ENCODE peak calls at places on chromosomes 11 and 22, in five cellular contexts. O, D, B, Z and P are unnamed samples.

GRCh38 chr11:111173221-111173620 is 72.3 kb upstream of the POU2AF2 start:
- DNase-seq in O (no peak), D (no peak), B (no peak), Z (no peak), P (no peak)

GRCh38 chr11:75597636-75598035 is 35.6 kb downstream of the SERPINH1 start:
- DNase-seq in O (no peak), D (no peak), B (no peak), Z (peak), P (no peak)

GRCh38 chr11:94171693-94172440 is 43.2 kb downstream of the PANX1 start:
- DNase-seq in O (no peak), D (no peak), B (no peak), Z (peak), P (peak)

GRCh38 chr11:125211191-125211953 is 46.8 kb downstream of the PKNOX2 start:
- DNase-seq in O (no peak), D (no peak), B (no peak), Z (no peak), P (peak)

GRCh38 chr22:24153959-24154358 is 27.3 kb upstream of the SUSD2 start:
- DNase-seq in O (no peak), D (no peak), B (no peak), Z (no peak), P (no peak)

GRCh38 chr11:3157381-3158130 is 7.6 kb downstream of the OSBPL5 start:
- DNase-seq in O (no peak), D (peak), B (no peak), Z (no peak), P (no peak)

GRCh38 chr22:31160328-31160978 is 471 bp downstream of the RNF185 start:
- DNase-seq in O (no peak), D (peak), B (no peak), Z (no peak), P (no peak)

GRCh38 chr11:126391286-126391954 is 35.9 kb downstream of the ST3GAL4 start:
- DNase-seq in O (peak), D (no peak), B (no peak), Z (no peak), P (no peak)

GRCh38 chr11:66981976-66982578 is 7.0 kb downstream of the C11orf86 start:
- DNase-seq in O (peak), D (peak), B (peak), Z (peak), P (peak)

GRCh38 chr11:9596926-9597325 is 23.5 kb downstream of the WEE1 start:
- DNase-seq in O (no peak), D (no peak), B (no peak), Z (no peak), P (no peak)

GRCh38 chr11:77448269-77448668 is 25.6 kb downstream of the PAK1 start:
- DNase-seq in O (no peak), D (no peak), B (no peak), Z (no peak), P (no peak)

GRCh38 chr11:72735495-72736027 is 16.6 kb downstream of the ARAP1 start:
- DNase-seq in O (no peak), D (peak), B (no peak), Z (no peak), P (no peak)

GRCh38 chr11:34358258-34358665 is 452 bp upstream of the ABTB2 start:
- DNase-seq in O (peak), D (peak), B (no peak), Z (peak), P (no peak)

GRCh38 chr11:2857276-2857675 is 28.3 kb downstream of the CDKN1C start:
- DNase-seq in O (no peak), D (no peak), B (no peak), Z (no peak), P (no peak)

GRCh38 chr11:17263803-17264202 is 12.7 kb upstream of the NUCB2 start:
- DNase-seq in O (no peak), D (no peak), B (no peak), Z (no peak), P (no peak)

GRCh38 chr11:114399903-114400221 is 449 bp downstream of the C11orf71 start:
- DNase-seq in O (no peak), D (no peak), B (no peak), Z (peak), P (no peak)

GRCh38 chr11:65808744-65809341 is 22.0 kb downstream of the OVOL1 start:
- DNase-seq in O (no peak), D (no peak), B (no peak), Z (no peak), P (no peak)

GRCh38 chr22:30649430-30650007 is 13.9 kb downstream of the SLC35E4 start:
- DNase-seq in O (peak), D (no peak), B (peak), Z (no peak), P (peak)

GRCh38 chr11:61148016-61148640 is 13.1 kb downstream of the VPS37C start:
- DNase-seq in O (no peak), D (peak), B (no peak), Z (no peak), P (no peak)

GRCh38 chr11:75200531-75200930 is 40.0 kb upstream of the TPBGL start:
- DNase-seq in O (no peak), D (peak), B (no peak), Z (no peak), P (no peak)

GRCh38 chr11:36164522-36165250 is 124.5 kb downstream of the COMMD9 start:
- DNase-seq in O (no peak), D (no peak), B (no peak), Z (no peak), P (no peak)

GRCh38 chr11:20008870-20009644 is 151.2 kb downstream of the DBX1 start:
- DNase-seq in O (no peak), D (no peak), B (no peak), Z (no peak), P (no peak)

GRCh38 chr11:102312656-102313055 is 4.6 kb upstream of the BIRC3 start:
- DNase-seq in O (no peak), D (no peak), B (no peak), Z (no peak), P (no peak)

GRCh38 chr11:44833869-44834452 is 107.2 kb downstream of the TSPAN18 start:
- DNase-seq in O (no peak), D (no peak), B (no peak), Z (no peak), P (no peak)

GRCh38 chr11:62999649-63000048 is 14.9 kb upstream of the SLC22A6 start:
- DNase-seq in O (no peak), D (no peak), B (no peak), Z (no peak), P (no peak)

GRCh38 chr22:20131856-20132685 is 467 bp downstream of the ZDHHC8 start:
- DNase-seq in O (no peak), D (peak), B (no peak), Z (no peak), P (peak)

GRCh38 chr11:94882931-94883330 is 90.4 kb downstream of the CWC15 start:
- DNase-seq in O (no peak), D (no peak), B (no peak), Z (no peak), P (no peak)

GRCh38 chr11:37666960-37667359 is 1068.9 kb upstream of the RAG2 start:
- DNase-seq in O (no peak), D (no peak), B (no peak), Z (no peak), P (no peak)

GRCh38 chr11:75196426-75196825 is 44.1 kb upstream of the TPBGL start:
- DNase-seq in O (no peak), D (peak), B (no peak), Z (no peak), P (no peak)

GRCh38 chr11:1407668-1408067 is 17.9 kb downstream of the BRSK2 start:
- DNase-seq in O (no peak), D (no peak), B (no peak), Z (no peak), P (no peak)

GRCh38 chr11:78313181-78313788 is 104.3 kb downstream of the GAB2 start:
- DNase-seq in O (peak), D (no peak), B (no peak), Z (no peak), P (peak)

GRCh38 chr11:1706634-1707400 is 9.8 kb downstream of the KRTAP5-6 start:
- DNase-seq in O (no peak), D (no peak), B (no peak), Z (peak), P (no peak)

GRCh38 chr11:110069158-110069737 is 23.9 kb upstream of the ZC3H12C start:
- DNase-seq in O (peak), D (peak), B (no peak), Z (no peak), P (no peak)

GRCh38 chr11:32297629-32298028 is 137.7 kb downstream of the WT1 start:
- DNase-seq in O (no peak), D (no peak), B (no peak), Z (peak), P (no peak)

GRCh38 chr11:72864692-72865655 is 50.8 kb downstream of the ATG16L2 start:
- DNase-seq in O (no peak), D (no peak), B (no peak), Z (no peak), P (no peak)

GRCh38 chr11:64436025-64436424 is 77.1 kb downstream of the RPS6KA4 start:
- DNase-seq in O (no peak), D (peak), B (no peak), Z (no peak), P (no peak)

GRCh38 chr11:32213223-32213622 is 122.3 kb downstream of the RCN1 start:
- DNase-seq in O (no peak), D (no peak), B (no peak), Z (no peak), P (no peak)

GRCh38 chr11:47259178-47259977 is 1.6 kb downstream of the NR1H3 start:
- DNase-seq in O (no peak), D (no peak), B (no peak), Z (peak), P (peak)

GRCh38 chr11:119051440-119052162 is 5.4 kb downstream of the HYOU1 start:
- DNase-seq in O (no peak), D (no peak), B (no peak), Z (no peak), P (no peak)
- TF ChIP-seq POLR2A in O (no peak), D (no peak), B (no peak), Z (no peak), P (no peak)

GRCh38 chr11:123590296-123590912 is 64.0 kb downstream of the SCN3B start:
- DNase-seq in O (no peak), D (no peak), B (no peak), Z (peak), P (peak)
- TF ChIP-seq POLR2A in O (no peak), D (no peak), B (no peak), Z (no peak), P (peak)

DNA sequence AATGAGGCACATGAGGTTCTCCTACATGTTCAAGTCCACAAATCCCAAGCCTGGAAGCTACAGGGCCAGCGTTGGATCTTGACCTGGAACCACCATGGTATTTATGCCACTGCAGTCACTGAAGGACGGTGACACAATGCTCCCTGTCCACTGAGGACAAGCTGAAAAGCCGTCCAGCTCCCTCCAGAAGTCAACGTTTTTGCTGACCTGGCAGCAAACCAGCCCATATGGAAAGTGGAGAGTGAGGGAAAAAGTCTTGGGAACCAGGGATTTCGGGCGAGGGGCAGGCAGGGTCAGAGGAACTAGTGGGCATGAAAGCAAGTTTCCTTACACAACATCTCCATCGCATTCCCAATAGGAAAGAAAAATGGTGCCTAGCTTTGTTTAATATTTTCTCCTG is 33.3 kb downstream of the OPCML start:
- DNase-seq in O (no peak), D (no peak), B (no peak), Z (no peak), P (no peak)
- TF ChIP-seq POLR2A in O (no peak), D (no peak), B (no peak), Z (no peak), P (no peak)

GRCh38 chr11:57566564-57567209 is 785 bp downstream of the UBE2L6 start:
- DNase-seq in O (no peak), D (no peak), B (no peak), Z (no peak), P (no peak)

GRCh38 chr11:57567210-57567511 is 311 bp downstream of the UBE2L6 start:
- DNase-seq in O (no peak), D (peak), B (no peak), Z (no peak), P (no peak)

GRCh38 chr11:57566035-57566504 is 1.4 kb downstream of the UBE2L6 start:
- DNase-seq in O (no peak), D (no peak), B (no peak), Z (no peak), P (no peak)

GRCh38 chr11:57568330-57568766 is 876 bp upstream of the UBE2L6 start:
- DNase-seq in O (peak), D (peak), B (no peak), Z (no peak), P (no peak)

GRCh38 chr11:57567512-57568329 is at the start of gene UBE2L6:
- DNase-seq in O (peak), D (peak), B (peak), Z (peak), P (peak)
- TF ChIP-seq POLR2A in O (no peak), D (no peak), B (no peak), Z (peak), P (no peak)

DNA sequence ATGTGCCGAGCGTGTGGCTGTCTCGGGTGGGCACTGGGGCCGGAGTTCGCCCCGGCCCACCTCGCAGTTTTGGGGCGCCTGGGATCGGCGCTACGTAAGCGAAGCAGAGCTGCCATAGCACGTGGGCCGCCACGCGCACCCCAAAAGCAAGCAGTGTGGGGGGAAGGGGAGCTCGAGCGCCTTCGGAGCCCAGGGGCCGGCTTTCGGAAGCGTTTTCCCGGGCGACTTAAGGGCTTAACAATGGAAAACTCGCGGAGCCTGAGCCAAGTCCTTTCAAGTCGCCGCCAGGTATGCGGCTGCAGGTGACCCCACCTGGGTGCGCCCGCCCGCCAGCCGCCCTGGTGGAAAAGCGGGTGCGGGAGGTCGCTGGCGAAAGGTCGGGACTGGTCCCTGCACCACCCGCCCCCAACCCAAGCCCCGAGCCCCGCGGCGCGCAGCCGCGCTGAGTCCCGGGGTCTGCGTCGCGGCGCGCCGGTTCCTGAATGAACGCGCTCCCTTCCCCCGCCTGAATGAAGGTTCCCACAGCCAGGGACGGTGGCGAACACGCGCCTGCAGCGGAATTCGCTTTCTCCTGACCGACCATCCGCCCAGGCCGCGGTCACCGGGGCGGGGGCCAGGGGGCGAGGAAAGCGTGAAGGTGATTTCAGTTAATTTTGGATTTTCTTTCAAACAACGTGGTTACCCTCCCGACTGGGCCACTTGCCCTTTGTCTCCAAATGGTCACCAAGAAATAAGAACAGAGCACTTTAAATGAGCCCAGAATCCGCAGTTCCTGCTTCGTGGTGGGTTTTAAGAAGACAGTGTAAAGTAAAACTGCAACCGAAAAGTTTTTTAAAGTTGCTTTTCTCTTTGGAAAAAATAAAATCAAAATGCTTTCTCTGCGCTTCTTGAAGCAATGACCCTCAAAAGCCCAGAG is 2.7 kb upstream of the CCND1 start:
- DNase-seq in O (no peak), D (peak), B (no peak), Z (peak), P (peak)
- TF ChIP-seq POLR2A in O (no peak), D (no peak), B (no peak), Z (peak), P (no peak)

DNA sequence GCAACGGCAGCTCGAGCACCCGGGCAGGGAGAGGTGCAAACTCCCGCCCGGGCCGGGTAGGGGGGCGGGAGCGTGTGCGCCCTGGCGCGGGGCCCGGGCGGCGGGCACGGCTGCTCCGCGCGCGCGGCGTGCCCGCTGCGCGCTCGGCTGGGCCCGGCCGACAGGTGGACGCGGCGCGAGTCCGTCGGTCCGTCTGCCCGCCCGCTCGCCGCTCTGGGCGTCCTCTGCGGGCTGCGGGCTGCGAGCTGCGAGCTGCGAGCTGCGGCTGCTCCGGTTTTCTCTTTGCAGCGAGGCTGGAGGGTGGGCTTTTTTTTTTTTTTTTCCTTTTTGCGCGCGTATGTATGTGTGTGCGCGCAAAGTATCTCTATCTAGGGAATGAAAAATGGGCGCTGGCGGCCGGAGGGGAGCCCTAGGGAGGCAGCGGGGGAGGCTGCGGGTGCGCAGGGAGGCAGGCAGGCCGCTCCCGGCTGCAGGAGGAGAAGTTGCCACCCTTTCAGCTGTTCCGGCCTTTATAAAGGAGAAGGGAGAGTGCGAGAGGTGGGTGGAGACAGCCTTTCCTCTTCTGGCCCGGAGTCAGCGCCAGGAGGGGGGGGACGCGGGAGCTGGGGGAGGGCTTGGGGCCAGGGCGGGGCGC is at the start of gene PDGFB:
- DNase-seq in O (no peak), D (no peak), B (no peak), Z (no peak), P (no peak)
- TF ChIP-seq POLR2A in O (no peak), D (peak), B (peak), Z (peak), P (peak)

GRCh38 chr11:107565219-107565937 is at the start of gene ALKBH8:
- DNase-seq in O (peak), D (peak), B (peak), Z (peak), P (peak)
- TF ChIP-seq POLR2A in O (no peak), D (no peak), B (no peak), Z (no peak), P (peak)

DNA sequence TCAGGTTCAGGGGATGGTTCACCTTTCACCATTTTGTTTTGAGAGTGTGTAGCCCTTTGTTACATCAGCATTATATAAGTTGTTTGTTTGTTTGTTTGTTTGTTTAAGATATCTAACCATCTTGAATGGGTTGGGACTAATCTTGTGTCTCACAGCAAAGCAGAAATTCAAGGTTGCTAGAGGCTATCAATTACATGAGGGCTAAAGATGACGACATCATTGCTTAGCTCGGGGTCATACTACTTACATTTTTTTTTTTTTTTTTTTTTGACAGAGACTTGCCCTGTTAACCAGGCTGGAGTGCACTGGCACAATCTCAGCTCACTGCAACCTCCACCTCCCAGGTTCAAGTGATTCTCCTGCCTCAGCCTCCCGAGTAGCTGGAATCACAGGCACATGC is 87.1 kb upstream of the XKR3 start:
- DNase-seq in O (no peak), D (no peak), B (no peak), Z (no peak), P (no peak)
- TF ChIP-seq POLR2A in O (no peak), D (no peak), B (no peak), Z (no peak), P (no peak)

GRCh38 chr11:117217141-117217609 is 14.7 kb downstream of the PCSK7 start:
- DNase-seq in O (peak), D (peak), B (no peak), Z (no peak), P (no peak)
- TF ChIP-seq POLR2A in O (no peak), D (no peak), B (no peak), Z (no peak), P (no peak)